ENCODE peak calls at places on chromosomes 2 and 18, in five cellular contexts. One of them, this sample, is unnamed.
A peak's percentile ranks its signal among the peaks of the same experiment; 100 is the strongest.

GRCh38 chr2:99957724-99958123 is 184.7 kb downstream of the AFF3 start:
- DNase-seq in HCT116: no peak
- DNase-seq in K562: no peak
- DNase-seq in GM12878: no peak
- DNase-seq in HepG2: no peak
- DNase-seq in this sample: no peak

GRCh38 chr2:191866675-191867506 is 20.0 kb upstream of the CAVIN2 start:
- DNase-seq in HepG2: peak; percentile 100
- DNase-seq in K562: peak; percentile 24
- DNase-seq in HCT116: peak; percentile 81
- DNase-seq in GM12878: no peak
- DNase-seq in this sample: no peak

GRCh38 chr2:10372862-10373240 is 70.1 kb downstream of the HPCAL1 start:
- DNase-seq in HepG2: no peak
- DNase-seq in HCT116: no peak
- DNase-seq in GM12878: no peak
- DNase-seq in K562: no peak
- DNase-seq in this sample: no peak

GRCh38 chr2:72210470-72210869 is 62.8 kb upstream of the CYP26B1 start:
- DNase-seq in GM12878: no peak
- DNase-seq in K562: no peak
- DNase-seq in HepG2: no peak
- DNase-seq in HCT116: no peak
- DNase-seq in this sample: no peak

GRCh38 chr2:3033315-3033714 is 344.3 kb downstream of the EIPR1 start:
- DNase-seq in K562: no peak
- DNase-seq in HCT116: no peak
- DNase-seq in GM12878: no peak
- DNase-seq in HepG2: no peak
- DNase-seq in this sample: no peak

GRCh38 chr18:657998-658946 is 819 bp downstream of the TYMS start:
- DNase-seq in GM12878: peak; percentile 57
- DNase-seq in HCT116: peak; percentile 82
- DNase-seq in HepG2: peak; percentile 92
- DNase-seq in K562: peak; percentile 91
- DNase-seq in this sample: peak; percentile 61

GRCh38 chr2:218360453-218360852 is 3.8 kb downstream of the CATIP start:
- DNase-seq in GM12878: no peak
- DNase-seq in K562: peak; percentile 35
- DNase-seq in HCT116: no peak
- DNase-seq in HepG2: no peak
- DNase-seq in this sample: no peak

GRCh38 chr18:48673456-48674197 is 134.8 kb downstream of the CTIF start:
- DNase-seq in HepG2: no peak
- DNase-seq in HCT116: no peak
- DNase-seq in K562: no peak
- DNase-seq in GM12878: no peak
- DNase-seq in this sample: no peak

GRCh38 chr2:27496357-27497287 is at the start of gene GCKR:
- DNase-seq in GM12878: no peak
- DNase-seq in K562: peak; percentile 42
- DNase-seq in HCT116: no peak
- DNase-seq in HepG2: peak; percentile 85
- DNase-seq in this sample: no peak

GRCh38 chr2:151775057-151775740 is 40.9 kb upstream of the NEB start:
- DNase-seq in HCT116: no peak
- DNase-seq in GM12878: no peak
- DNase-seq in HepG2: no peak
- DNase-seq in K562: peak; percentile 37
- DNase-seq in this sample: no peak

GRCh38 chr18:49974079-49974478 is 160.7 kb upstream of the ACAA2 start:
- DNase-seq in K562: no peak
- DNase-seq in GM12878: no peak
- DNase-seq in HepG2: no peak
- DNase-seq in HCT116: no peak
- DNase-seq in this sample: no peak

GRCh38 chr2:144078091-144078490 is 441.8 kb downstream of the ZEB2 start:
- DNase-seq in GM12878: no peak
- DNase-seq in K562: no peak
- DNase-seq in HepG2: no peak
- DNase-seq in HCT116: no peak
- DNase-seq in this sample: no peak

GRCh38 chr2:234377761-234378341 is 119.0 kb downstream of the ARL4C start:
- DNase-seq in GM12878: no peak
- DNase-seq in HepG2: no peak
- DNase-seq in HCT116: no peak
- DNase-seq in K562: no peak
- DNase-seq in this sample: no peak

GRCh38 chr2:27809761-27810241 is 38.3 kb downstream of the MRPL33 start:
- DNase-seq in GM12878: no peak
- DNase-seq in HepG2: no peak
- DNase-seq in K562: no peak
- DNase-seq in HCT116: no peak
- DNase-seq in this sample: no peak

GRCh38 chr2:95337829-95338228 is 40.7 kb downstream of the KCNIP3 start:
- DNase-seq in HepG2: no peak
- DNase-seq in HCT116: no peak
- DNase-seq in K562: no peak
- DNase-seq in GM12878: no peak
- DNase-seq in this sample: no peak

GRCh38 chr18:40470753-40471152 is 1484.3 kb upstream of the PIK3C3 start:
- DNase-seq in GM12878: no peak
- DNase-seq in HCT116: no peak
- DNase-seq in HepG2: no peak
- DNase-seq in K562: no peak
- DNase-seq in this sample: no peak

GRCh38 chr2:228652366-228652765 is 470.9 kb upstream of the SPHKAP start:
- DNase-seq in HCT116: no peak
- DNase-seq in HepG2: no peak
- DNase-seq in K562: no peak
- DNase-seq in GM12878: no peak
- DNase-seq in this sample: no peak

GRCh38 chr18:67608171-67608570 is 91.7 kb upstream of the DSEL start:
- DNase-seq in HCT116: no peak
- DNase-seq in HepG2: no peak
- DNase-seq in GM12878: no peak
- DNase-seq in K562: no peak
- DNase-seq in this sample: no peak

GRCh38 chr2:69779258-69779989 is 37.5 kb downstream of the ANXA4 start:
- DNase-seq in GM12878: no peak
- DNase-seq in K562: peak; percentile 58
- DNase-seq in HCT116: peak; percentile 76
- DNase-seq in HepG2: peak; percentile 31
- DNase-seq in this sample: no peak

GRCh38 chr2:17821080-17821479 is 4.8 kb downstream of the MSGN1 start:
- DNase-seq in K562: no peak
- DNase-seq in HepG2: no peak
- DNase-seq in HCT116: no peak
- DNase-seq in GM12878: no peak
- DNase-seq in this sample: peak; percentile 38

DNA sequence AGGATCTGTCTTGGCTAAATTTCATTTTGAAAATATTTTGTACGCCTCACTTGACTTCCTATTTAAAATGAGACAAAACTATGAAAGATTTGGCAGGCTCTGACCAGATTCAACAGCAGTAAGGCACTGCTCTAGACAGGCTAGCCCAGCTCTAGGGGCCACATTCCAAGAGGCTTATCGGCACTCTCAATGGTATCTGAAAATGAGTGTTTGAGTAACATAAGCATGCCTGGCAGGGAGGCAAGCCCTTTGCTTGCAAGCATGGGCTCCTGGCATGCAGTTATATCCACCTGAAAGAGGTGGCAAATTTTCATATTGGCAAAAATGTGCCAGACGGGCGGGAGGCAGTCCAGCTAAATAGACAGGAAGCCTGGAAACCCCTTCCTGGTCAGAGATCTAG is 10.5 kb downstream of the CAPN13 start:
- DNase-seq in HCT116: no peak
- DNase-seq in K562: no peak
- DNase-seq in GM12878: no peak
- DNase-seq in HepG2: no peak
- DNase-seq in this sample: no peak
- TF ChIP-seq POLR2AphosphoS5 in HCT116: no peak
- TF ChIP-seq POLR2AphosphoS5 in K562: no peak
- TF ChIP-seq POLR2AphosphoS5 in GM12878: no peak
- TF ChIP-seq POLR2AphosphoS5 in HepG2: no peak
- TF ChIP-seq POLR2AphosphoS5 in this sample: no peak

DNA sequence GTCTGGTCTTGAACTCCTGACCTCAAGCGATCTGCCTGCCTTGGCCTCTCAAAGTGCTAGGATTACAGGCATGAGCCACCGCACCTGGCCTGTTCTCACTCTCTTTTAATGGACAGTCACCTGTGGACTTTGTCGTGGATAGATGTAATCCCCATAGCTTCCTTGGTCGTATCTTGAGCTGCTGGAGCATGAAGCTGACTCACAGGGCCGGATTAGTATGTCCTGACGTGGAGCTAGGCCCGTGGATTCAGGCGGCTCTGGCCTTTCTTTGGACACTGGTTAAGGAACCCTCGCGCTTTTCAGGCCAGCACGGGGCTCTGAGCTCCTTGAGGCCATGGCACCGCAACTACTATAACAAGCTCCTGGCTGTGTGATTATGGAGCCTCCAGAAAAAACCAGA is 27.5 kb upstream of the GBX2 start:
- DNase-seq in K562: no peak
- DNase-seq in HepG2: no peak
- DNase-seq in HCT116: no peak
- DNase-seq in GM12878: no peak
- DNase-seq in this sample: no peak
- H3K9ac ChIP-seq in K562: no peak overlapping the region
- H3K9ac ChIP-seq in HepG2: no peak overlapping the region
- H3K9ac ChIP-seq in HCT116: no peak overlapping the region
- H3K9ac ChIP-seq in GM12878: no peak overlapping the region
- H3K9ac ChIP-seq in this sample: no peak overlapping the region

GRCh38 chr18:23355206-23355605 is 97.9 kb upstream of the RIOK3 start:
- DNase-seq in HCT116: no peak
- DNase-seq in GM12878: no peak
- DNase-seq in K562: no peak
- DNase-seq in HepG2: no peak
- DNase-seq in this sample: peak; percentile 16
- TF ChIP-seq CEBPB in HCT116: no peak
- TF ChIP-seq CEBPB in GM12878: no peak
- TF ChIP-seq CEBPB in K562: no peak
- TF ChIP-seq CEBPB in HepG2: no peak
- TF ChIP-seq CEBPB in this sample: no peak

GRCh38 chr18:3246636-3247242 is 862 bp upstream of the MYL12A start:
- DNase-seq in GM12878: no peak
- DNase-seq in HepG2: no peak
- DNase-seq in K562: peak; percentile 80
- DNase-seq in HCT116: no peak
- DNase-seq in this sample: no peak
- TF ChIP-seq POLR2AphosphoS5 in GM12878: no peak
- TF ChIP-seq POLR2AphosphoS5 in HepG2: peak; percentile 58
- TF ChIP-seq POLR2AphosphoS5 in K562: peak; percentile 70
- TF ChIP-seq POLR2AphosphoS5 in HCT116: no peak
- TF ChIP-seq POLR2AphosphoS5 in this sample: no peak

GRCh38 chr2:54724150-54724559 is 693 bp downstream of the EML6 start:
- DNase-seq in HCT116: no peak
- DNase-seq in HepG2: no peak
- DNase-seq in GM12878: no peak
- DNase-seq in K562: no peak
- DNase-seq in this sample: no peak
- H3K9ac ChIP-seq in HCT116: peak overlapping the region; percentile 80
- H3K9ac ChIP-seq in HepG2: peak overlapping the region; percentile 78
- H3K9ac ChIP-seq in GM12878: no peak overlapping the region
- H3K9ac ChIP-seq in K562: peak overlapping the region; percentile 92
- H3K9ac ChIP-seq in this sample: no peak overlapping the region

DNA sequence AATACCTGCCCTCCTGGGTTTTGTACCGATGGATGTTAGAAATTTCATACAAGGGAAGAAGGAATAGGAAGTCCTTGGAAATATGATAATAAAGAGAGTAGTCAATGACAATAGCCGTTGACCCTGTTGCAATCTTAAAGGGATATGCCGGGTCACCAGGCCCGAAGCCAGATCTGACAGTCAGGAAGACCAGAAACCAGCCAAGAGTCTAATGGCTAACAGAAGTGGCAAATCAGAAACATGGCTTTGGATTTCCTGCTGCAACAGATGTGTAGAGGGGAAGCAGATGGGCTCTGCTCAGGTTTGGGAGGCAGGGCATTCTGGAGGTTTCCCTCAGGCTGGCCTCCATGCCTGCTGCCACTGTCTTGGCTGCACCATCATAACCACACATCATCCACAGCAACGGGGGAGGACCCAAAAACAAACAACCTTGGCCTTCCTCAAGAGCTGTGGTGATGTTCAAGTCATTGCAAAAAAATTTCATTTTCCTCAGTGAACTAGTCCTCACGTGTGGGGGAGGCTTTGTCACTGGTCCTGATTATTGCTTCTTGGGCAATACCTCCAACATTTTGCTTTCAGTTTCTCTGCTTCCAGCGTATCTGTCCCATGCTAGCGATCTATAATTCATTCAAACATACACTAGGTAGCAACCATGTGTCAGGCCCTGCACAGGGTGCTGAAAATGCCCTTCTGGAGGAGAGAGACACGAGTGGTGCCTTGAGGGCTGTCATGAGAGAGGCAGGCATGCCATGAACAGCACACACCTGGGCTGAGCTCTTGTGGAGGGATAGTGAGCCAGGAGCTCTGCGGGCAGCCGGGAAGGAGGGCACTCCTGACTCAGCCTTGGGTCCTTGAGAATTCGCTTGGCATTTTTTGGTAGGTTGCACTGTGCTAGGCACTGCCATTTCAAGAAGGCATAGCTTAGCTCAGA is 48.2 kb upstream of the LGALSL start:
- DNase-seq in K562: no peak
- DNase-seq in HCT116: no peak
- DNase-seq in HepG2: no peak
- DNase-seq in GM12878: no peak
- DNase-seq in this sample: no peak
- TF ChIP-seq CEBPB in K562: peak; percentile 57
- TF ChIP-seq CEBPB in HCT116: no peak
- TF ChIP-seq CEBPB in HepG2: peak; percentile 49
- TF ChIP-seq CEBPB in GM12878: no peak
- TF ChIP-seq CEBPB in this sample: no peak